ENCODE peak calls at places on chromosomes 2 and 18, in nine cellular contexts. One of them, this sample, is unnamed.

GRCh38 chr2:24842081-24843050 is 49.1 kb downstream of the CENPO start:
- DNase-seq in hepatocyte: no peak
- DNase-seq in coronary artery: no peak
- DNase-seq in A549: no peak
- DNase-seq in activated naive CD4-positive, alpha-beta T cell: no peak
- DNase-seq in activated CD4-positive, alpha-beta T cell treated with anti-CD3 and anti-CD28 coated beads, Interleukin-2, amount 50 U/mL, for 1 hour: no peak
- DNase-seq in astrocyte: no peak
- DNase-seq in EH: no peak
- DNase-seq in T-helper 2 cell: no peak
- DNase-seq in this sample: no peak

GRCh38 chr2:20796374-20796791 is 26.5 kb downstream of the LDAH start:
- DNase-seq in hepatocyte: peak
- DNase-seq in coronary artery: no peak
- DNase-seq in A549: peak
- DNase-seq in activated naive CD4-positive, alpha-beta T cell: no peak
- DNase-seq in activated CD4-positive, alpha-beta T cell treated with anti-CD3 and anti-CD28 coated beads, Interleukin-2, amount 50 U/mL, for 1 hour: no peak
- DNase-seq in astrocyte: no peak
- DNase-seq in EH: peak
- DNase-seq in T-helper 2 cell: no peak
- DNase-seq in this sample: no peak

GRCh38 chr2:216838146-216838545 is 21.7 kb downstream of the TNP1 start:
- DNase-seq in hepatocyte: no peak
- DNase-seq in coronary artery: no peak
- DNase-seq in A549: no peak
- DNase-seq in activated naive CD4-positive, alpha-beta T cell: no peak
- DNase-seq in activated CD4-positive, alpha-beta T cell treated with anti-CD3 and anti-CD28 coated beads, Interleukin-2, amount 50 U/mL, for 1 hour: no peak
- DNase-seq in astrocyte: peak
- DNase-seq in EH: peak
- DNase-seq in T-helper 2 cell: no peak
- DNase-seq in this sample: no peak

GRCh38 chr18:35511428-35511827 is 13.7 kb upstream of the INO80C start:
- DNase-seq in hepatocyte: no peak
- DNase-seq in coronary artery: no peak
- DNase-seq in A549: no peak
- DNase-seq in activated naive CD4-positive, alpha-beta T cell: no peak
- DNase-seq in activated CD4-positive, alpha-beta T cell treated with anti-CD3 and anti-CD28 coated beads, Interleukin-2, amount 50 U/mL, for 1 hour: no peak
- DNase-seq in astrocyte: no peak
- DNase-seq in EH: no peak
- DNase-seq in T-helper 2 cell: no peak
- DNase-seq in this sample: no peak

GRCh38 chr2:221161186-221161585 is 410.9 kb downstream of the EPHA4 start:
- DNase-seq in hepatocyte: no peak
- DNase-seq in coronary artery: no peak
- DNase-seq in A549: no peak
- DNase-seq in activated naive CD4-positive, alpha-beta T cell: no peak
- DNase-seq in activated CD4-positive, alpha-beta T cell treated with anti-CD3 and anti-CD28 coated beads, Interleukin-2, amount 50 U/mL, for 1 hour: no peak
- DNase-seq in astrocyte: no peak
- DNase-seq in EH: no peak
- DNase-seq in T-helper 2 cell: no peak
- DNase-seq in this sample: no peak

GRCh38 chr2:174337337-174338154 is 2.8 kb downstream of the SP9 start:
- DNase-seq in hepatocyte: peak
- DNase-seq in coronary artery: no peak
- DNase-seq in A549: peak
- DNase-seq in activated naive CD4-positive, alpha-beta T cell: no peak
- DNase-seq in activated CD4-positive, alpha-beta T cell treated with anti-CD3 and anti-CD28 coated beads, Interleukin-2, amount 50 U/mL, for 1 hour: no peak
- DNase-seq in astrocyte: peak
- DNase-seq in EH: peak
- DNase-seq in T-helper 2 cell: no peak
- DNase-seq in this sample: no peak

GRCh38 chr2:128090909-128091690 is at the start of gene UGGT1:
- DNase-seq in hepatocyte: peak
- DNase-seq in coronary artery: peak
- DNase-seq in A549: peak
- DNase-seq in activated naive CD4-positive, alpha-beta T cell: peak
- DNase-seq in activated CD4-positive, alpha-beta T cell treated with anti-CD3 and anti-CD28 coated beads, Interleukin-2, amount 50 U/mL, for 1 hour: peak
- DNase-seq in astrocyte: peak
- DNase-seq in EH: peak
- DNase-seq in T-helper 2 cell: peak
- DNase-seq in this sample: peak

GRCh38 chr2:43123981-43124666 is 102.3 kb downstream of the ZFP36L2 start:
- DNase-seq in hepatocyte: no peak
- DNase-seq in coronary artery: no peak
- DNase-seq in A549: no peak
- DNase-seq in activated naive CD4-positive, alpha-beta T cell: no peak
- DNase-seq in activated CD4-positive, alpha-beta T cell treated with anti-CD3 and anti-CD28 coated beads, Interleukin-2, amount 50 U/mL, for 1 hour: no peak
- DNase-seq in astrocyte: no peak
- DNase-seq in EH: no peak
- DNase-seq in T-helper 2 cell: no peak
- DNase-seq in this sample: no peak

GRCh38 chr2:176931588-176932563 is 280.7 kb upstream of the HNRNPA3 start:
- DNase-seq in hepatocyte: peak
- DNase-seq in coronary artery: no peak
- DNase-seq in A549: peak
- DNase-seq in activated naive CD4-positive, alpha-beta T cell: no peak
- DNase-seq in activated CD4-positive, alpha-beta T cell treated with anti-CD3 and anti-CD28 coated beads, Interleukin-2, amount 50 U/mL, for 1 hour: no peak
- DNase-seq in astrocyte: no peak
- DNase-seq in EH: peak
- DNase-seq in T-helper 2 cell: no peak
- DNase-seq in this sample: peak

GRCh38 chr18:67310826-67311225 is 205.7 kb downstream of the DSEL start:
- DNase-seq in hepatocyte: no peak
- DNase-seq in coronary artery: no peak
- DNase-seq in A549: peak
- DNase-seq in activated naive CD4-positive, alpha-beta T cell: no peak
- DNase-seq in activated CD4-positive, alpha-beta T cell treated with anti-CD3 and anti-CD28 coated beads, Interleukin-2, amount 50 U/mL, for 1 hour: no peak
- DNase-seq in astrocyte: peak
- DNase-seq in EH: peak
- DNase-seq in T-helper 2 cell: no peak
- DNase-seq in this sample: no peak

GRCh38 chr2:83196225-83196624 is 1262.9 kb downstream of the SUCLG1 start:
- DNase-seq in hepatocyte: peak
- DNase-seq in coronary artery: no peak
- DNase-seq in A549: peak
- DNase-seq in activated naive CD4-positive, alpha-beta T cell: no peak
- DNase-seq in activated CD4-positive, alpha-beta T cell treated with anti-CD3 and anti-CD28 coated beads, Interleukin-2, amount 50 U/mL, for 1 hour: no peak
- DNase-seq in astrocyte: peak
- DNase-seq in EH: peak
- DNase-seq in T-helper 2 cell: no peak
- DNase-seq in this sample: no peak

This sample was measured in effector memory CD8-positive, alpha-beta T cell.